ENCODE peak calls at places on chromosomes 13 and 19, in eight cellular contexts. One of them, this sample, is unnamed. For H3K36me3, the result is how much of the 10 kb centered on the place peaks cover.

GRCh38 chr19:16041571-16042386 is 34.5 kb upstream of the TPM4 start:
- DNase-seq in Peyer's patch: peak
- DNase-seq in colonic mucosa: peak
- DNase-seq in fibroblast of lung: peak
- DNase-seq in heart left ventricle: peak
- DNase-seq in ovary: peak
- DNase-seq in ascending aorta: no peak
- DNase-seq in stomach: peak
- DNase-seq in this sample: peak

GRCh38 chr19:1027020-1027952 is 878 bp downstream of the CNN2 start:
- DNase-seq in Peyer's patch: no peak
- DNase-seq in colonic mucosa: peak
- DNase-seq in fibroblast of lung: no peak
- DNase-seq in heart left ventricle: no peak
- DNase-seq in ovary: no peak
- DNase-seq in ascending aorta: no peak
- DNase-seq in stomach: no peak
- DNase-seq in this sample: peak

GRCh38 chr13:103625194-103625593 is 559.0 kb upstream of the SLC10A2 start:
- DNase-seq in Peyer's patch: no peak
- DNase-seq in colonic mucosa: no peak
- DNase-seq in fibroblast of lung: no peak
- DNase-seq in heart left ventricle: no peak
- DNase-seq in ovary: no peak
- DNase-seq in ascending aorta: no peak
- DNase-seq in stomach: no peak
- DNase-seq in this sample: no peak

GRCh38 chr19:1250374-1251232 is 2.2 kb downstream of the MIDN start:
- DNase-seq in Peyer's patch: peak
- DNase-seq in colonic mucosa: peak
- DNase-seq in fibroblast of lung: peak
- DNase-seq in heart left ventricle: peak
- DNase-seq in ovary: peak
- DNase-seq in ascending aorta: no peak
- DNase-seq in stomach: no peak
- DNase-seq in this sample: peak

GRCh38 chr19:5487222-5487621 is 32.0 kb downstream of the ZNRF4 start:
- DNase-seq in Peyer's patch: no peak
- DNase-seq in colonic mucosa: no peak
- DNase-seq in fibroblast of lung: no peak
- DNase-seq in heart left ventricle: no peak
- DNase-seq in ovary: no peak
- DNase-seq in ascending aorta: no peak
- DNase-seq in stomach: no peak
- DNase-seq in this sample: no peak

GRCh38 chr13:98842074-98842473 is 89.6 kb upstream of the SLC15A1 start:
- DNase-seq in Peyer's patch: no peak
- DNase-seq in colonic mucosa: no peak
- DNase-seq in fibroblast of lung: no peak
- DNase-seq in heart left ventricle: no peak
- DNase-seq in ovary: no peak
- DNase-seq in ascending aorta: no peak
- DNase-seq in stomach: no peak
- DNase-seq in this sample: no peak

GRCh38 chr13:51768378-51768921 is 35.5 kb downstream of the DHRS12 start:
- DNase-seq in Peyer's patch: no peak
- DNase-seq in colonic mucosa: no peak
- DNase-seq in fibroblast of lung: no peak
- DNase-seq in heart left ventricle: no peak
- DNase-seq in ovary: no peak
- DNase-seq in ascending aorta: no peak
- DNase-seq in stomach: no peak
- DNase-seq in this sample: no peak

GRCh38 chr19:51366999-51367564 is 894 bp upstream of the ETFB start:
- DNase-seq in Peyer's patch: peak
- DNase-seq in colonic mucosa: no peak
- DNase-seq in fibroblast of lung: no peak
- DNase-seq in heart left ventricle: peak
- DNase-seq in ovary: peak
- DNase-seq in ascending aorta: no peak
- DNase-seq in stomach: peak
- DNase-seq in this sample: no peak

GRCh38 chr19:18519962-18520847 is 1.7 kb downstream of the ELL start:
- DNase-seq in Peyer's patch: peak
- DNase-seq in colonic mucosa: peak
- DNase-seq in fibroblast of lung: peak
- DNase-seq in heart left ventricle: peak
- DNase-seq in ovary: peak
- DNase-seq in ascending aorta: no peak
- DNase-seq in stomach: peak
- DNase-seq in this sample: peak

GRCh38 chr19:4389064-4389375 is 11.3 kb downstream of the SH3GL1 start:
- DNase-seq in Peyer's patch: no peak
- DNase-seq in colonic mucosa: no peak
- DNase-seq in fibroblast of lung: no peak
- DNase-seq in heart left ventricle: no peak
- DNase-seq in ovary: no peak
- DNase-seq in ascending aorta: no peak
- DNase-seq in stomach: no peak
- DNase-seq in this sample: peak

GRCh38 chr19:46639356-46640061 is 3.5 kb upstream of the GNG8 start:
- DNase-seq in Peyer's patch: no peak
- DNase-seq in colonic mucosa: peak
- DNase-seq in fibroblast of lung: peak
- DNase-seq in heart left ventricle: peak
- DNase-seq in ovary: peak
- DNase-seq in ascending aorta: peak
- DNase-seq in stomach: no peak
- DNase-seq in this sample: peak

GRCh38 chr19:1469936-1470863 is 8.8 kb downstream of the C19orf25 start:
- DNase-seq in Peyer's patch: peak
- DNase-seq in colonic mucosa: peak
- DNase-seq in fibroblast of lung: no peak
- DNase-seq in heart left ventricle: peak
- DNase-seq in ovary: peak
- DNase-seq in ascending aorta: no peak
- DNase-seq in stomach: peak
- DNase-seq in this sample: peak

GRCh38 chr19:58123354-58123753 is 25.3 kb upstream of the ZSCAN18 start:
- DNase-seq in Peyer's patch: no peak
- DNase-seq in colonic mucosa: no peak
- DNase-seq in fibroblast of lung: no peak
- DNase-seq in heart left ventricle: no peak
- DNase-seq in ovary: no peak
- DNase-seq in ascending aorta: no peak
- DNase-seq in stomach: no peak
- DNase-seq in this sample: no peak

GRCh38 chr13:82850644-82851043 is 1031.6 kb downstream of the SLITRK1 start:
- DNase-seq in Peyer's patch: no peak
- DNase-seq in colonic mucosa: no peak
- DNase-seq in fibroblast of lung: no peak
- DNase-seq in heart left ventricle: no peak
- DNase-seq in ovary: no peak
- DNase-seq in ascending aorta: no peak
- DNase-seq in stomach: no peak
- DNase-seq in this sample: no peak

GRCh38 chr13:40236566-40237168 is 429.8 kb downstream of the FOXO1 start:
- DNase-seq in Peyer's patch: no peak
- DNase-seq in colonic mucosa: no peak
- DNase-seq in fibroblast of lung: peak
- DNase-seq in heart left ventricle: no peak
- DNase-seq in ovary: no peak
- DNase-seq in ascending aorta: peak
- DNase-seq in stomach: no peak
- DNase-seq in this sample: no peak

GRCh38 chr19:58387338-58388174 is 487 bp downstream of the RPS5 start:
- DNase-seq in Peyer's patch: no peak
- DNase-seq in colonic mucosa: no peak
- DNase-seq in fibroblast of lung: no peak
- DNase-seq in heart left ventricle: no peak
- DNase-seq in ovary: no peak
- DNase-seq in ascending aorta: no peak
- DNase-seq in stomach: no peak
- DNase-seq in this sample: no peak

GRCh38 chr19:15702590-15702930 is 25.3 kb upstream of the OR10H2 start:
- DNase-seq in Peyer's patch: peak
- DNase-seq in colonic mucosa: peak
- DNase-seq in fibroblast of lung: peak
- DNase-seq in heart left ventricle: peak
- DNase-seq in ovary: peak
- DNase-seq in ascending aorta: peak
- DNase-seq in stomach: peak
- DNase-seq in this sample: peak

GRCh38 chr19:10826236-10826635 is 9.8 kb downstream of the TMED1 start:
- DNase-seq in Peyer's patch: no peak
- DNase-seq in colonic mucosa: no peak
- DNase-seq in fibroblast of lung: no peak
- DNase-seq in heart left ventricle: no peak
- DNase-seq in ovary: no peak
- DNase-seq in ascending aorta: no peak
- DNase-seq in stomach: no peak
- DNase-seq in this sample: no peak

GRCh38 chr19:4064551-4065260 is 2.0 kb downstream of the ZBTB7A start:
- DNase-seq in Peyer's patch: peak
- DNase-seq in colonic mucosa: peak
- DNase-seq in fibroblast of lung: peak
- DNase-seq in heart left ventricle: peak
- DNase-seq in ovary: peak
- DNase-seq in ascending aorta: no peak
- DNase-seq in stomach: peak
- DNase-seq in this sample: peak

GRCh38 chr19:49111218-49111998 is 2.8 kb upstream of the LIN7B start:
- DNase-seq in Peyer's patch: no peak
- DNase-seq in colonic mucosa: no peak
- DNase-seq in fibroblast of lung: no peak
- DNase-seq in heart left ventricle: no peak
- DNase-seq in ovary: no peak
- DNase-seq in ascending aorta: no peak
- DNase-seq in stomach: no peak
- DNase-seq in this sample: no peak

GRCh38 chr13:75869981-75870380 is 233.9 kb downstream of the LMO7 start:
- DNase-seq in Peyer's patch: no peak
- DNase-seq in colonic mucosa: no peak
- DNase-seq in fibroblast of lung: no peak
- DNase-seq in heart left ventricle: no peak
- DNase-seq in ovary: no peak
- DNase-seq in ascending aorta: no peak
- DNase-seq in stomach: no peak
- DNase-seq in this sample: no peak

GRCh38 chr13:110705826-110706569 is at the start of gene CARS2:
- DNase-seq in Peyer's patch: peak
- DNase-seq in colonic mucosa: peak
- DNase-seq in fibroblast of lung: peak
- DNase-seq in heart left ventricle: peak
- DNase-seq in ovary: peak
- DNase-seq in ascending aorta: peak
- DNase-seq in stomach: peak
- DNase-seq in this sample: peak
- TF ChIP-seq CTCF in Peyer's patch: peak
- TF ChIP-seq CTCF in colonic mucosa: no peak
- TF ChIP-seq CTCF in fibroblast of lung: no peak
- TF ChIP-seq CTCF in heart left ventricle: peak
- TF ChIP-seq CTCF in ovary: no peak
- TF ChIP-seq CTCF in ascending aorta: no peak
- TF ChIP-seq CTCF in stomach: no peak
- TF ChIP-seq CTCF in this sample: no peak

DNA sequence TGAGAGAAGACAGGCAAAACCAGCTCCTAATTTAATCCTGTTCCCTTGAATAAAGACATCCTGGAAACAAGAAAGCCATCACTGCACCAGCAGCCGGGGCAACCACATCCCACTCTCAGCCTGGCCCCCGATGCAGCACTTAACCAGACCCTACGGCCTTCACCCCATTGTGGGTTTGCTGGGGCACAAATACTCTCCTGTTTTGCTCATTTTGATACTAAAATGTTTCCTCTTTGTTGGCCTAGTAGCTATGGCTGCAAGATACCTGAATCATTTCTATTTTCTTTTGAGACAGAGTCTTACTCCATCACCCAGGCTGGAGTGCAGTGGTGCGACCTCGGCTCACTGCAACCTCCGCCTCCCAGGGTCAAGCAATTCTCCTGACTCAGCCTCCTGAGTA is 28.4 kb downstream of the ANKRD27 start:
- DNase-seq in Peyer's patch: no peak
- DNase-seq in colonic mucosa: no peak
- DNase-seq in fibroblast of lung: no peak
- DNase-seq in heart left ventricle: no peak
- DNase-seq in ovary: no peak
- DNase-seq in ascending aorta: no peak
- DNase-seq in stomach: no peak
- DNase-seq in this sample: no peak
- H3K36me3 ChIP-seq in Peyer's patch: under half
- H3K36me3 ChIP-seq in colonic mucosa: under half
- H3K36me3 ChIP-seq in fibroblast of lung: under half
- H3K36me3 ChIP-seq in heart left ventricle: half or more
- H3K36me3 ChIP-seq in ovary: under half
- H3K36me3 ChIP-seq in ascending aorta: half or more
- H3K36me3 ChIP-seq in stomach: half or more
- H3K36me3 ChIP-seq in this sample: under half

GRCh38 chr19:29260477-29261317 is 47.7 kb upstream of the UQCRFS1 start:
- DNase-seq in Peyer's patch: no peak
- DNase-seq in colonic mucosa: peak
- DNase-seq in fibroblast of lung: no peak
- DNase-seq in heart left ventricle: no peak
- DNase-seq in ovary: no peak
- DNase-seq in ascending aorta: no peak
- DNase-seq in stomach: no peak
- DNase-seq in this sample: no peak
- TF ChIP-seq CTCF in Peyer's patch: no peak
- TF ChIP-seq CTCF in colonic mucosa: no peak
- TF ChIP-seq CTCF in fibroblast of lung: no peak
- TF ChIP-seq CTCF in heart left ventricle: peak
- TF ChIP-seq CTCF in ovary: no peak
- TF ChIP-seq CTCF in ascending aorta: no peak
- TF ChIP-seq CTCF in stomach: no peak
- TF ChIP-seq CTCF in this sample: no peak

GRCh38 chr19:41422955-41423354 is 4.2 kb downstream of the B3GNT8 start:
- DNase-seq in Peyer's patch: no peak
- DNase-seq in colonic mucosa: no peak
- DNase-seq in fibroblast of lung: no peak
- DNase-seq in heart left ventricle: no peak
- DNase-seq in ovary: no peak
- DNase-seq in ascending aorta: no peak
- DNase-seq in stomach: no peak
- DNase-seq in this sample: no peak

GRCh38 chr19:41421314-41421713 is 5.9 kb downstream of the B3GNT8 start:
- DNase-seq in Peyer's patch: peak
- DNase-seq in colonic mucosa: peak
- DNase-seq in fibroblast of lung: no peak
- DNase-seq in heart left ventricle: no peak
- DNase-seq in ovary: no peak
- DNase-seq in ascending aorta: no peak
- DNase-seq in stomach: no peak
- DNase-seq in this sample: peak

GRCh38 chr19:41421973-41422372 is 5.2 kb downstream of the B3GNT8 start:
- DNase-seq in Peyer's patch: no peak
- DNase-seq in colonic mucosa: no peak
- DNase-seq in fibroblast of lung: no peak
- DNase-seq in heart left ventricle: no peak
- DNase-seq in ovary: no peak
- DNase-seq in ascending aorta: no peak
- DNase-seq in stomach: no peak
- DNase-seq in this sample: no peak

GRCh38 chr19:41424335-41425173 is 2.6 kb downstream of the B3GNT8 start:
- DNase-seq in Peyer's patch: no peak
- DNase-seq in colonic mucosa: no peak
- DNase-seq in fibroblast of lung: no peak
- DNase-seq in heart left ventricle: no peak
- DNase-seq in ovary: no peak
- DNase-seq in ascending aorta: no peak
- DNase-seq in stomach: no peak
- DNase-seq in this sample: no peak

GRCh38 chr19:41422456-41422855 is 4.7 kb downstream of the B3GNT8 start:
- DNase-seq in Peyer's patch: no peak
- DNase-seq in colonic mucosa: no peak
- DNase-seq in fibroblast of lung: no peak
- DNase-seq in heart left ventricle: no peak
- DNase-seq in ovary: no peak
- DNase-seq in ascending aorta: no peak
- DNase-seq in stomach: no peak
- DNase-seq in this sample: no peak
- H3K36me3 ChIP-seq in Peyer's patch: under half
- H3K36me3 ChIP-seq in colonic mucosa: under half
- H3K36me3 ChIP-seq in fibroblast of lung: under half
- H3K36me3 ChIP-seq in heart left ventricle: half or more
- H3K36me3 ChIP-seq in ovary: under half
- H3K36me3 ChIP-seq in ascending aorta: half or more
- H3K36me3 ChIP-seq in stomach: half or more
- H3K36me3 ChIP-seq in this sample: under half